ENCODE peak calls at places on chromosomes 3 and 15, in nine cellular contexts. O is mucosa of descending colon, S is T-helper 2 cell, N is activated gamma-delta T cell, K is T-cell, H is NCI-H1417, F is GM13977, D is A549, I is fibroblast of villous mesenchyme. Z is an unnamed sample.

GRCh38 chr3:50275160-50275995 is 3.5 kb upstream of the LSMEM2 start:
- DNase-seq in O (no peak), S (no peak), N (no peak), K (no peak), H (no peak), F (peak), D (no peak), I (no peak), Z (no peak)

GRCh38 chr3:60000311-60001105 is 950.7 kb upstream of the CFAP20DC start:
- DNase-seq in O (no peak), S (no peak), N (no peak), K (no peak), H (no peak), F (no peak), D (no peak), I (no peak), Z (no peak)

GRCh38 chr3:31634485-31634884 is 101.8 kb downstream of the STT3B start:
- DNase-seq in O (no peak), S (no peak), N (no peak), K (no peak), H (no peak), F (no peak), D (no peak), I (peak), Z (no peak)

GRCh38 chr3:16658004-16658932 is 53.0 kb upstream of the DAZL start:
- DNase-seq in O (no peak), S (no peak), N (no peak), K (no peak), H (peak), F (no peak), D (no peak), I (no peak), Z (no peak)

GRCh38 chr15:74657846-74658245 is 38.0 kb downstream of the EDC3 start:
- DNase-seq in O (no peak), S (no peak), N (no peak), K (no peak), H (no peak), F (no peak), D (no peak), I (no peak), Z (no peak)

GRCh38 chr3:107753494-107753893 is 230.7 kb downstream of the BBX start:
- DNase-seq in O (peak), S (no peak), N (no peak), K (no peak), H (peak), F (no peak), D (peak), I (peak), Z (no peak)

GRCh38 chr15:74191798-74192197 is 10.8 kb downstream of the STRA6 start:
- DNase-seq in O (no peak), S (no peak), N (no peak), K (no peak), H (no peak), F (no peak), D (no peak), I (no peak), Z (no peak)

GRCh38 chr3:58206406-58207011 is 4.3 kb downstream of the DNASE1L3 start:
- DNase-seq in O (no peak), S (no peak), N (no peak), K (no peak), H (no peak), F (no peak), D (no peak), I (no peak), Z (no peak)

GRCh38 chr3:144241381-144241780 is 269.8 kb downstream of the DIPK2A start:
- DNase-seq in O (no peak), S (no peak), N (no peak), K (no peak), H (no peak), F (no peak), D (no peak), I (peak), Z (no peak)

Z was measured in GM12892.